ENCODE peak calls at places on chromosomes 1 and 21, in eight cellular contexts. R is naive thymus-derived CD8-positive, alpha-beta T cell; G is A172; I is T47D; Q is stimulated activated CD8-positive, alpha-beta memory T cell treated with anti-CD3 and anti-CD28 coated beads, Interleukin-15, amount 100 ng/mL, for 1 hour; N is non-pigmented ciliary epithelial cell; K is activated naive CD4-positive, alpha-beta T cell treated with anti-CD3 and anti-CD28 coated beads, Interleukin-2, amount 10 ng/mL, durations not matched to agents 7 days and 5 days; C is cardiac muscle cell. D is an unnamed sample.

GRCh38 chr21:8988696-8989095 is 1532.7 kb upstream of the TPTE start:
- DNase-seq in R (no peak), G (no peak), I (peak), Q (no peak), N (no peak), K (no peak), C (no peak), D (no peak)

GRCh38 chr21:33892853-33893252 is 22.8 kb downstream of the ATP5PO start:
- DNase-seq in R (no peak), G (no peak), I (no peak), Q (no peak), N (no peak), K (no peak), C (peak), D (peak)

GRCh38 chr1:113758631-113759340 is 500 bp downstream of the PHTF1 start:
- DNase-seq in R (peak), G (no peak), I (peak), Q (peak), N (no peak), K (peak), C (peak), D (peak)

GRCh38 chr1:5937373-5937857 is 54.8 kb downstream of the NPHP4 start:
- DNase-seq in R (no peak), G (no peak), I (no peak), Q (no peak), N (no peak), K (no peak), C (no peak), D (no peak)

GRCh38 chr21:16837319-16837718 is 675.5 kb upstream of the CXADR start:
- DNase-seq in R (no peak), G (no peak), I (no peak), Q (no peak), N (no peak), K (no peak), C (no peak), D (no peak)

GRCh38 chr1:47207811-47208373 is 18.1 kb upstream of the PDZK1IP1 start:
- DNase-seq in R (no peak), G (peak), I (no peak), Q (no peak), N (no peak), K (no peak), C (no peak), D (no peak)

GRCh38 chr1:201825245-201825644 is 3.7 kb upstream of the IPO9 start:
- DNase-seq in R (no peak), G (no peak), I (no peak), Q (no peak), N (no peak), K (no peak), C (no peak), D (no peak)

GRCh38 chr21:38486221-38486620 is 12.1 kb downstream of the ERG start:
- DNase-seq in R (no peak), G (peak), I (no peak), Q (no peak), N (peak), K (no peak), C (no peak), D (no peak)

GRCh38 chr21:34579411-34579810 is 35.5 kb downstream of the RCAN1 start:
- DNase-seq in R (no peak), G (peak), I (no peak), Q (no peak), N (peak), K (no peak), C (no peak), D (no peak)

GRCh38 chr1:218659911-218660677 is 315.0 kb downstream of the TGFB2 start:
- DNase-seq in R (no peak), G (peak), I (no peak), Q (no peak), N (no peak), K (no peak), C (peak), D (no peak)

GRCh38 chr1:33280091-33280661 is 23.9 kb downstream of the ZNF362 start:
- DNase-seq in R (no peak), G (no peak), I (no peak), Q (no peak), N (no peak), K (no peak), C (no peak), D (no peak)

GRCh38 chr1:188170446-188170845 is 1341.7 kb downstream of the PLA2G4A start:
- DNase-seq in R (no peak), G (no peak), I (no peak), Q (no peak), N (no peak), K (no peak), C (no peak), D (no peak)

GRCh38 chr1:155989242-155989991 is 11.1 kb upstream of the ARHGEF2 start:
- DNase-seq in R (peak), G (peak), I (peak), Q (peak), N (no peak), K (peak), C (peak), D (peak)

GRCh38 chr1:222631611-222632208 is 13.8 kb downstream of the MIA3 start:
- DNase-seq in R (no peak), G (no peak), I (no peak), Q (no peak), N (no peak), K (no peak), C (no peak), D (no peak)

GRCh38 chr1:33181038-33181861 is 593 bp downstream of the TRIM62 start:
- DNase-seq in R (peak), G (no peak), I (peak), Q (peak), N (no peak), K (peak), C (peak), D (peak)

GRCh38 chr1:184792450-184792969 is 37.9 kb upstream of the EDEM3 start:
- DNase-seq in R (no peak), G (peak), I (no peak), Q (no peak), N (peak), K (no peak), C (peak), D (no peak)

GRCh38 chr1:87226341-87226760 is 102.3 kb upstream of the LMO4 start:
- DNase-seq in R (no peak), G (peak), I (peak), Q (no peak), N (peak), K (no peak), C (peak), D (no peak)

GRCh38 chr1:19622204-19622603 is 21.9 kb upstream of the NBL1 start:
- DNase-seq in R (no peak), G (no peak), I (no peak), Q (no peak), N (no peak), K (no peak), C (no peak), D (no peak)

GRCh38 chr1:46613661-46614603 is 2.7 kb downstream of the MOB3C start:
- DNase-seq in R (peak), G (peak), I (no peak), Q (no peak), N (no peak), K (peak), C (peak), D (no peak)